ENCODE peak calls at places on chromosomes 1 and 21, in five cellular contexts. One of them, this sample, is unnamed.

GRCh38 chr1:43984855-43985254 is 5.8 kb downstream of the B4GALT2 start:
- DNase-seq in iPS-NIHi11: no peak
- DNase-seq in AG04450: no peak
- DNase-seq in NCI-H460: no peak
- DNase-seq in kidney: no peak
- DNase-seq in this sample: no peak

GRCh38 chr1:233621923-233622322 is 8.0 kb downstream of the KCNK1 start:
- DNase-seq in iPS-NIHi11: no peak
- DNase-seq in kidney: no peak
- DNase-seq in NCI-H460: no peak
- DNase-seq in AG04450: no peak
- DNase-seq in this sample: no peak

GRCh38 chr1:50110656-50111055 is 1.9 kb downstream of the ELAVL4 start:
- DNase-seq in AG04450: no peak
- DNase-seq in NCI-H460: no peak
- DNase-seq in kidney: no peak
- DNase-seq in iPS-NIHi11: peak; percentile 22
- DNase-seq in this sample: no peak

GRCh38 chr1:225627304-225627947 is 25.5 kb downstream of the ENAH start:
- DNase-seq in iPS-NIHi11: no peak
- DNase-seq in NCI-H460: no peak
- DNase-seq in kidney: no peak
- DNase-seq in AG04450: no peak
- DNase-seq in this sample: no peak

GRCh38 chr1:175478203-175478602 is 265.2 kb downstream of the TNR start:
- DNase-seq in AG04450: no peak
- DNase-seq in iPS-NIHi11: no peak
- DNase-seq in NCI-H460: no peak
- DNase-seq in kidney: no peak
- DNase-seq in this sample: no peak

GRCh38 chr21:42925114-42925907 is at the start of gene ERVH48-1:
- DNase-seq in AG04450: no peak
- DNase-seq in kidney: no peak
- DNase-seq in iPS-NIHi11: no peak
- DNase-seq in NCI-H460: no peak
- DNase-seq in this sample: no peak

GRCh38 chr1:169958987-169959386 is 65.3 kb upstream of the SCYL3 start:
- DNase-seq in kidney: no peak
- DNase-seq in NCI-H460: no peak
- DNase-seq in iPS-NIHi11: no peak
- DNase-seq in AG04450: no peak
- DNase-seq in this sample: no peak

GRCh38 chr21:39452207-39452964 is 616 bp downstream of the SH3BGR start:
- DNase-seq in AG04450: no peak
- DNase-seq in iPS-NIHi11: no peak
- DNase-seq in NCI-H460: peak; percentile 73
- DNase-seq in kidney: no peak
- DNase-seq in this sample: peak; percentile 58

GRCh38 chr1:215824245-215824644 is 257.1 kb downstream of the KCTD3 start:
- DNase-seq in NCI-H460: no peak
- DNase-seq in kidney: no peak
- DNase-seq in AG04450: no peak
- DNase-seq in iPS-NIHi11: peak; percentile 28
- DNase-seq in this sample: no peak

GRCh38 chr1:17588048-17588781 is 48.7 kb downstream of the ARHGEF10L start:
- DNase-seq in iPS-NIHi11: peak; percentile 77
- DNase-seq in kidney: peak; percentile 91
- DNase-seq in NCI-H460: no peak
- DNase-seq in AG04450: no peak
- DNase-seq in this sample: no peak